ENCODE peak calls at places on chromosome 12, in nine cellular contexts. Z is cardiac muscle cell, P is suprapubic skin, R is IMR-90, I is upper lobe of right lung, X is hepatocyte, K is WERI-Rb-1, M is mammary epithelial cell, B is astrocyte. O is an unnamed sample.
A peak's percentile ranks its signal among the peaks of the same experiment; 100 is the strongest.

GRCh38 chr12:53616950-53617349 is 9.2 kb downstream of the ATF7 start:
- DNase-seq in Z (no peak), P (no peak), R (no peak), I (peak; percentile 25), X (no peak), K (no peak), M (no peak), B (no peak), O (no peak)

GRCh38 chr12:122862110-122862634 is 26.9 kb downstream of the HIP1R start:
- DNase-seq in Z (no peak), P (peak; percentile 73), R (no peak), I (peak; percentile 64), X (no peak), K (no peak), M (no peak), B (no peak), O (no peak)

GRCh38 chr12:69168828-69169227 is 70.5 kb upstream of the CPSF6 start:
- DNase-seq in Z (peak; percentile 29), P (no peak), R (no peak), I (no peak), X (no peak), K (no peak), M (no peak), B (no peak), O (no peak)

GRCh38 chr12:32155911-32156585 is 49.4 kb downstream of the BICD1 start:
- DNase-seq in Z (peak; percentile 30), P (no peak), R (no peak), I (no peak), X (no peak), K (peak; percentile 55), M (peak; percentile 14), B (no peak), O (no peak)

GRCh38 chr12:14403711-14404164 is 38.3 kb downstream of the ATF7IP start:
- DNase-seq in Z (peak; percentile 69), P (no peak), R (peak; percentile 82), I (no peak), X (peak; percentile 67), K (no peak), M (peak; percentile 59), B (peak; percentile 86), O (no peak)

GRCh38 chr12:48199784-48200198 is 3.3 kb downstream of the OR10AD1 start:
- DNase-seq in Z (no peak), P (no peak), R (peak; percentile 68), I (no peak), X (peak; percentile 70), K (no peak), M (no peak), B (no peak), O (no peak)

GRCh38 chr12:120783197-120783596 is 57.6 kb downstream of the ACADS start:
- DNase-seq in Z (no peak), P (no peak), R (peak; percentile 87), I (no peak), X (no peak), K (no peak), M (peak; percentile 48), B (peak; percentile 67), O (no peak)

GRCh38 chr12:66541446-66541845 is 137.4 kb downstream of the GRIP1 start:
- DNase-seq in Z (no peak), P (no peak), R (no peak), I (no peak), X (no peak), K (no peak), M (no peak), B (no peak), O (no peak)

DNA sequence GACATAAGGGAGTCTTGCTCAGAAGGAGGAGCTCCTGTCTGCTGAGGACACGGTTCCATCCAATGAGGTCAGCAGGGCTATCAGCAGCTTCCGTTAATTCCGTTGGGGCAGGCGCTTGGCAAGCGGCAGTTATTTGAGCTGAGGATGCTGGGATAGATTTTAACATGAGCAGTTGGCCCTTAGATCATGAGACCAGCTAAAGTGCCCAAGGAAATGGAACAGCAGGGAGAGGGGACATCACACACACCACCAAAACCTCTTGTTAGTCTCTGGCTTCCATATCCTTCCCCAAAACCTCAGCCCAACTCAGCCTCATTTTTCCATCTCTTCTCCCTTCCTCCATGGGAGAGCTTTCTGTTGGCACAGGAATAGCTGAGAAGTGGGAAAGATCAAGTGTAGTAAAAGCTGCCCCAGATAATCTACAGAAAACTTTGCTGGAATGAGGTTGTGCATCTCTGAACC is 138.7 kb upstream of the PZP start:
- DNase-seq in Z (no peak), P (no peak), R (no peak), I (no peak), X (no peak), K (no peak), M (no peak), B (no peak), O (peak; percentile 2)
- TF ChIP-seq CTCF in Z (no peak), P (no peak), R (no peak), I (no peak), X (no peak), K (no peak), M (no peak), B (no peak), O (no peak)

DNA sequence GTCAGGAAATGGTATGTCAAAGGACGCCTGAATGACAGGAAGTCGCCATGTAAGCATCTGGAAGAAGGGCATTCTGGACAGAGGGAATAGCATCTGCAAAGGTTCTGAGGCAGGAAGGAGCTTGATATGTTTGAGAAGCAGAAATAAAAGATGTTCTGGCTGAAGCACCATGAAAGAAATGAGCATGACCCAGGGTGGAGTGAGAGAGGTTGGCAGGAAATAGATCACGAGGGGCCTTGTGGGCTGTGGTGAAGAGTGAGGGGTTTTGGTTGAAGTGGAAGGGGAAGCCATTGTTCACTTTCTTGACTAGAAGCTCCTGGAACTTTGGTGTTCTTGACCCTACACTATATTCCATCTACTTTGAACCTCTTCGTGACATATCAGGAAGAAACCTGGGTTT is 99.4 kb upstream of the PARP11 start:
- DNase-seq in Z (no peak), P (no peak), R (no peak), I (no peak), X (no peak), K (no peak), M (no peak), B (no peak), O (peak; percentile 12)
- H3K27me3 ChIP-seq in Z (no peaks in the 10 kb centered on the region), P (no peaks in the 10 kb centered on the region), R (no peaks in the 10 kb centered on the region), I (peaks cover 9% of the 10 kb centered on the region), X (no peaks in the 10 kb centered on the region), K (peaks cover 27% of the 10 kb centered on the region), M (peaks cover 2% of the 10 kb centered on the region), B (no peaks in the 10 kb centered on the region), O (no peaks in the 10 kb centered on the region)

GRCh38 chr12:24947541-24948451 is 1.1 kb downstream of the BCAT1 start:
- DNase-seq in Z (no peak), P (no peak), R (no peak), I (no peak), X (no peak), K (no peak), M (no peak), B (no peak), O (no peak)

GRCh38 chr12:24945822-24946221 is 3.1 kb downstream of the BCAT1 start:
- DNase-seq in Z (no peak), P (no peak), R (no peak), I (no peak), X (no peak), K (no peak), M (no peak), B (no peak), O (no peak)

GRCh38 chr12:24948452-24948815 is 467 bp downstream of the BCAT1 start:
- DNase-seq in Z (peak; percentile 12), P (no peak), R (peak; percentile 54), I (no peak), X (peak; percentile 8), K (no peak), M (peak; percentile 52), B (peak; percentile 52), O (peak; percentile 59)

GRCh38 chr12:24950231-24950834 is 1.4 kb upstream of the BCAT1 start:
- DNase-seq in Z (peak; percentile 46), P (no peak), R (no peak), I (no peak), X (no peak), K (no peak), M (no peak), B (no peak), O (no peak)

DNA sequence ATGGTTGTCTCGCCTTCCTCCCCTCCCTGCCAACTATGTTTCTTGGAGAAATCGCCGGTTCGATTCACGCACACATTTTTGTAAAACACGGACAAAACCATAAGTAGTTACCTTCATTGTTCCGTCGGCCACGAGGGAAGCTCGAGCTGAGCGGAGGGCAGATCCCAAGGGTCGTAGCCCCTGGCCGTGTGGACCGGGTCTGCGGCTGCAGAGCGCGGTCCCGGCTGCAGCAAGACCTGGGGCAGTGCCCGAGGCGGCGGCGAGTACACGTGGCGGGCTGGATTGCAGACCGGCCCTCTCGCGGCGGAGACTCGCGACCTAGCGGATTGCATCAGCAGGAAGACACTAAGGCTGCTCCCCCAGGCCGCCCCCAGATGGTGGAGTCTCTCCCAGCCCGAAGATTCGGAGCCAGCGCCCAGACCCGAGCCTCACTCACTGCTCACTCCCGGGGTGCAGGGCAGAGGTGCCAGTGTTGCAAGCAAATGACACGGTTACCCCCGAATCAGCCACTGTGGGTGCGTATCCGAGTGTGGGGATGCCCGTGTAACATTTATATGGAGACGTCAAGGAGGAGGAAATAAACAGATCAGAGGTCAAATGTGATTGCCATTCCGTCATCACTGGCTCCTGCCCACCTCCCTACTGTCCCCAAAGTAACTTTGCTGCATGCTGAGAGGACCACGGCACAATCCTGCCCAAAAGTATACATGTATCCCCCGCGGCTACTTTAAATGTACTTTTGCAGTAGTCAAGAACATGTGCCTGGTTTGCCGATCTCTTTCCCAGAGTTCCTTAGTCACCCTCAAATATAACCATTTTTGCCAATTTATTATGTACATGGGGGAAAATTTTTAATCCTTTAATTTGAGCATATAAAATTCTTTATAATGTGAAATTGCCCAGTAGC is at the start of gene BCAT1:
- DNase-seq in Z (peak; percentile 67), P (peak; percentile 89), R (peak; percentile 88), I (peak; percentile 91), X (peak; percentile 79), K (peak; percentile 59), M (peak; percentile 32), B (peak; percentile 78), O (peak; percentile 86)
- TF ChIP-seq CTCF in Z (peak; percentile 13), P (no peak), R (peak; percentile 25), I (no peak), X (peak; percentile 2), K (no peak), M (no peak), B (peak; percentile 5), O (peak; percentile 10)

GRCh38 chr12:124289634-124290600 is 5.0 kb upstream of the RFLNA start:
- DNase-seq in Z (no peak), P (no peak), R (peak; percentile 43), I (no peak), X (no peak), K (no peak), M (peak; percentile 40), B (peak; percentile 57), O (no peak)

GRCh38 chr12:124283326-124283725 is 11.6 kb upstream of the RFLNA start:
- DNase-seq in Z (no peak), P (no peak), R (no peak), I (no peak), X (no peak), K (no peak), M (no peak), B (no peak), O (no peak)

GRCh38 chr12:124284368-124284767 is 10.5 kb upstream of the RFLNA start:
- DNase-seq in Z (no peak), P (no peak), R (no peak), I (no peak), X (no peak), K (no peak), M (no peak), B (no peak), O (no peak)

GRCh38 chr12:124286946-124287345 is 7.9 kb upstream of the RFLNA start:
- DNase-seq in Z (no peak), P (no peak), R (no peak), I (no peak), X (no peak), K (no peak), M (no peak), B (no peak), O (no peak)

GRCh38 chr12:124286414-124286813 is 8.5 kb upstream of the RFLNA start:
- DNase-seq in Z (no peak), P (no peak), R (no peak), I (no peak), X (no peak), K (no peak), M (peak; percentile 95), B (peak; percentile 76), O (no peak)
- H3K27me3 ChIP-seq in Z (no peaks in the 10 kb centered on the region), P (peaks cover 3% of the 10 kb centered on the region), R (peaks cover 36% of the 10 kb centered on the region), I (peaks cover 4% of the 10 kb centered on the region), X (no peaks in the 10 kb centered on the region), K (no peaks in the 10 kb centered on the region), M (no peaks in the 10 kb centered on the region), B (peaks cover 15% of the 10 kb centered on the region), O (no peaks in the 10 kb centered on the region)